ENCODE peak calls at places on chromosomes 13 and 19, in ten cellular contexts. N, L, G, D, H, P, A, C, Q and T are unnamed samples.
A peak's percentile ranks its signal among the peaks of the same experiment; 100 is the strongest.

GRCh38 chr19:45250216-45250831 is 747 bp upstream of the MARK4 start:
- DNase-seq in A (no peak), L (peak; percentile 24), C (no peak), G (no peak), H (peak; percentile 36), N (no peak), Q (no peak), P (no peak), D (no peak), T (no peak)

GRCh38 chr13:106232680-106233079 is 302.8 kb downstream of the EFNB2 start:
- DNase-seq in H (no peak), N (no peak), P (no peak), Q (peak; percentile 25), D (no peak), A (no peak), C (no peak), L (no peak), G (no peak), T (no peak)

GRCh38 chr19:38335949-38336637 is 463 bp downstream of the CATSPERG start:
- DNase-seq in Q (peak; percentile 97), D (peak; percentile 93), L (peak; percentile 96), A (peak; percentile 96), G (peak; percentile 95), C (peak; percentile 90), H (peak; percentile 98), N (peak; percentile 97), P (peak; percentile 92), T (peak; percentile 98)

GRCh38 chr19:55113570-55114039 is 3.8 kb downstream of the PPP1R12C start:
- DNase-seq in Q (peak; percentile 83), P (peak; percentile 92), C (peak; percentile 97), H (peak; percentile 83), G (peak; percentile 94), D (peak; percentile 83), A (peak; percentile 93), L (peak; percentile 97), N (peak; percentile 95), T (peak; percentile 17)

GRCh38 chr13:42574435-42575311 is 721 bp downstream of the TNFSF11 start:
- DNase-seq in Q (no peak), N (peak; percentile 26), A (no peak), C (no peak), G (no peak), L (no peak), H (no peak), D (no peak), P (no peak), T (no peak)

GRCh38 chr19:7595466-7596133 is at the start of gene CAMSAP3:
- DNase-seq in D (peak; percentile 1), N (peak; percentile 91), L (no peak), H (peak; percentile 47), A (no peak), C (no peak), P (no peak), G (no peak), Q (peak; percentile 83), T (no peak)

GRCh38 chr19:44741841-44742352 is 6.6 kb upstream of the BCL3 start:
- DNase-seq in N (peak; percentile 97), D (peak; percentile 100), Q (no peak), C (peak; percentile 98), G (peak; percentile 99), A (peak; percentile 97), L (peak; percentile 99), P (peak; percentile 100), H (no peak), T (peak; percentile 99)

GRCh38 chr19:40241809-40242384 is 15.4 kb upstream of the CCNP start:
- DNase-seq in H (no peak), D (peak; percentile 77), N (no peak), Q (no peak), L (peak; percentile 72), G (peak; percentile 35), A (peak; percentile 74), C (peak; percentile 38), P (no peak), T (no peak)

GRCh38 chr19:41957161-41957837 is 1.8 kb downstream of the RABAC1 start:
- DNase-seq in N (no peak), G (no peak), L (no peak), H (no peak), P (no peak), Q (no peak), C (no peak), A (no peak), D (no peak), T (no peak)
- H3K4me3 ChIP-seq in N (no peak overlapping the region), G (no peak overlapping the region), L (no peak overlapping the region), H (peak overlapping the region; percentile 92), P (no peak overlapping the region), Q (no peak overlapping the region), C (no peak overlapping the region), A (peak overlapping the region; percentile 94), D (no peak overlapping the region), T (no peak overlapping the region)

GRCh38 chr19:57641715-57642234 is 8.8 kb downstream of the ZNF211 start:
- DNase-seq in L (no peak), A (no peak), P (no peak), Q (no peak), G (no peak), C (no peak), H (no peak), D (no peak), N (no peak), T (no peak)
- H3K9me3 ChIP-seq in L (peaks cover 54% of the 10 kb centered on the region), A (peaks cover 96% of the 10 kb centered on the region), P (peaks cover 45% of the 10 kb centered on the region), Q (no peaks in the 10 kb centered on the region), G (peaks cover 9% of the 10 kb centered on the region), C (peaks cover 14% of the 10 kb centered on the region), H (peaks cover 52% of the 10 kb centered on the region), D (peaks cover 10% of the 10 kb centered on the region), N (peaks cover 35% of the 10 kb centered on the region), T (peaks cover 43% of the 10 kb centered on the region)

GRCh38 chr13:46578590-46578975 is 25.6 kb downstream of the LRCH1 start:
- DNase-seq in P (no peak), G (no peak), Q (no peak), L (no peak), C (no peak), N (no peak), H (no peak), D (no peak), A (no peak), T (no peak)
- H3K4me3 ChIP-seq in P (no peak overlapping the region), G (peak overlapping the region; percentile 2), Q (no peak overlapping the region), L (no peak overlapping the region), C (no peak overlapping the region), N (no peak overlapping the region), H (no peak overlapping the region), D (no peak overlapping the region), A (no peak overlapping the region), T (no peak overlapping the region)

GRCh38 chr19:56988271-56988670 is 131.5 kb upstream of the USP29 start:
- DNase-seq in D (no peak), A (no peak), C (no peak), L (no peak), H (no peak), G (no peak), Q (no peak), P (no peak), N (no peak), T (no peak)
- H3K9me3 ChIP-seq in D (no peaks in the 10 kb centered on the region), A (peaks cover 34% of the 10 kb centered on the region), C (no peaks in the 10 kb centered on the region), L (no peaks in the 10 kb centered on the region), H (peaks cover 14% of the 10 kb centered on the region), G (no peaks in the 10 kb centered on the region), Q (no peaks in the 10 kb centered on the region), P (peaks cover 54% of the 10 kb centered on the region), N (no peaks in the 10 kb centered on the region), T (peaks cover 15% of the 10 kb centered on the region)

GRCh38 chr13:112785419-112785856 is 95.6 kb downstream of the ATP11A start:
- DNase-seq in D (no peak), H (no peak), G (no peak), L (no peak), P (no peak), Q (no peak), C (no peak), N (no peak), A (no peak), T (no peak)
- H3K4me3 ChIP-seq in D (no peak overlapping the region), H (no peak overlapping the region), G (no peak overlapping the region), L (no peak overlapping the region), P (no peak overlapping the region), Q (no peak overlapping the region), C (no peak overlapping the region), N (no peak overlapping the region), A (no peak overlapping the region), T (no peak overlapping the region)

GRCh38 chr19:51389143-51389542 is 1.2 kb downstream of the C19orf84 start:
- DNase-seq in D (no peak), C (no peak), H (no peak), P (no peak), N (no peak), Q (no peak), L (no peak), G (no peak), A (no peak), T (no peak)
- H3K9me3 ChIP-seq in D (no peaks in the 10 kb centered on the region), C (no peaks in the 10 kb centered on the region), H (no peaks in the 10 kb centered on the region), P (no peaks in the 10 kb centered on the region), N (no peaks in the 10 kb centered on the region), Q (no peaks in the 10 kb centered on the region), L (no peaks in the 10 kb centered on the region), G (no peaks in the 10 kb centered on the region), A (no peaks in the 10 kb centered on the region), T (no peaks in the 10 kb centered on the region)

GRCh38 chr13:30720470-30720869 is 14.9 kb upstream of the ALOX5AP start:
- DNase-seq in D (no peak), G (no peak), P (no peak), H (peak; percentile 51), L (no peak), N (no peak), A (no peak), C (no peak), Q (no peak), T (no peak)
- H3K4me3 ChIP-seq in D (no peak overlapping the region), G (no peak overlapping the region), P (no peak overlapping the region), H (no peak overlapping the region), L (no peak overlapping the region), N (no peak overlapping the region), A (no peak overlapping the region), C (no peak overlapping the region), Q (no peak overlapping the region), T (no peak overlapping the region)

DNA sequence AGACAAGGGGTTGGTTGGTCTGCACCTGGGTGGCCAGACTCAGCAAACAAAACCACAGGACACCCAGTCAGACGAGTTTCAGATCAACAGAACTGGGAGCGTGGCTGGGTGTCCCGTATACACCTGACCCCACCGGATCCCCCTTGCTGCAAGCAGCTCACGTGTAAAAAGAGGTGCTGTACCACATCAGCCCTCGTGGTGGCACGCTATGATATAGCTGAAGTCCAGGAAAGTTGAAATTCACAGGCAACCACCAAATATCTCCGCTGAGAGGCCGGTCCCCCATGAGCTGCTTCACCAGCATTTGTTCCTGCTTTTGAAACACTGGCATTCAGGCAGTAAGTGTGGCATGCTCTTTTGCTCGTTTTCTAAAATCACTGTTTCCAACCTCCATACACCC is 92.3 kb downstream of the TUBA3C start:
- DNase-seq in H (no peak), Q (no peak), G (no peak), A (no peak), D (no peak), P (no peak), L (no peak), C (peak; percentile 14), N (no peak), T (no peak)
- H3K9me3 ChIP-seq in H (peaks cover 36% of the 10 kb centered on the region), Q (no peaks in the 10 kb centered on the region), G (no peaks in the 10 kb centered on the region), A (no peaks in the 10 kb centered on the region), D (no peaks in the 10 kb centered on the region), P (peaks cover 58% of the 10 kb centered on the region), L (no peaks in the 10 kb centered on the region), C (no peaks in the 10 kb centered on the region), N (no peaks in the 10 kb centered on the region), T (no peaks in the 10 kb centered on the region)